ENCODE peak calls at places on chromosomes 7 and 10, in ten cellular contexts. One of them, this sample, is unnamed.

GRCh38 chr7:91230100-91230499 is 34.1 kb upstream of the FZD1 start:
- DNase-seq in cerebellar cortex: no peak
- DNase-seq in amniotic epithelial cell: no peak
- DNase-seq in SK-N-SH: no peak
- DNase-seq in C1 segment of cervical spinal cord: no peak
- DNase-seq in GM04504: no peak
- DNase-seq in stimulated activated CD4-positive, alpha-beta T cell treated with anti-CD3 and anti-CD28 coated beads, Interleukin-2, amount 100 ng/mL, for 4 hours: no peak
- DNase-seq in MCF 10A: no peak
- DNase-seq in DMS 273 treated with DMSO at 0.1 percent for 48 hours: no peak
- DNase-seq in stimulated activated CD8-positive, alpha-beta memory T cell treated with anti-CD3 and anti-CD28 coated beads, Interleukin-4, amount 100 ng/mL, for 4 hours: no peak
- DNase-seq in this sample: no peak

GRCh38 chr10:98058311-98058710 is 27.9 kb upstream of the CRTAC1 start:
- DNase-seq in cerebellar cortex: no peak
- DNase-seq in amniotic epithelial cell: no peak
- DNase-seq in SK-N-SH: no peak
- DNase-seq in C1 segment of cervical spinal cord: no peak
- DNase-seq in GM04504: no peak
- DNase-seq in stimulated activated CD4-positive, alpha-beta T cell treated with anti-CD3 and anti-CD28 coated beads, Interleukin-2, amount 100 ng/mL, for 4 hours: no peak
- DNase-seq in MCF 10A: no peak
- DNase-seq in DMS 273 treated with DMSO at 0.1 percent for 48 hours: no peak
- DNase-seq in stimulated activated CD8-positive, alpha-beta memory T cell treated with anti-CD3 and anti-CD28 coated beads, Interleukin-4, amount 100 ng/mL, for 4 hours: no peak
- DNase-seq in this sample: no peak

GRCh38 chr10:63553031-63553430 is 31.8 kb downstream of the REEP3 start:
- DNase-seq in cerebellar cortex: no peak
- DNase-seq in amniotic epithelial cell: peak
- DNase-seq in SK-N-SH: no peak
- DNase-seq in C1 segment of cervical spinal cord: no peak
- DNase-seq in GM04504: peak
- DNase-seq in stimulated activated CD4-positive, alpha-beta T cell treated with anti-CD3 and anti-CD28 coated beads, Interleukin-2, amount 100 ng/mL, for 4 hours: no peak
- DNase-seq in MCF 10A: peak
- DNase-seq in DMS 273 treated with DMSO at 0.1 percent for 48 hours: no peak
- DNase-seq in stimulated activated CD8-positive, alpha-beta memory T cell treated with anti-CD3 and anti-CD28 coated beads, Interleukin-4, amount 100 ng/mL, for 4 hours: no peak
- DNase-seq in this sample: no peak

GRCh38 chr10:75397571-75397921 is 4.0 kb downstream of the ZNF503 start:
- DNase-seq in cerebellar cortex: no peak
- DNase-seq in amniotic epithelial cell: no peak
- DNase-seq in SK-N-SH: no peak
- DNase-seq in C1 segment of cervical spinal cord: no peak
- DNase-seq in GM04504: no peak
- DNase-seq in stimulated activated CD4-positive, alpha-beta T cell treated with anti-CD3 and anti-CD28 coated beads, Interleukin-2, amount 100 ng/mL, for 4 hours: no peak
- DNase-seq in MCF 10A: no peak
- DNase-seq in DMS 273 treated with DMSO at 0.1 percent for 48 hours: no peak
- DNase-seq in stimulated activated CD8-positive, alpha-beta memory T cell treated with anti-CD3 and anti-CD28 coated beads, Interleukin-4, amount 100 ng/mL, for 4 hours: no peak
- DNase-seq in this sample: no peak

GRCh38 chr10:3801558-3802192 is 16.7 kb upstream of the KLF6 start:
- DNase-seq in cerebellar cortex: no peak
- DNase-seq in amniotic epithelial cell: no peak
- DNase-seq in SK-N-SH: no peak
- DNase-seq in C1 segment of cervical spinal cord: no peak
- DNase-seq in GM04504: no peak
- DNase-seq in stimulated activated CD4-positive, alpha-beta T cell treated with anti-CD3 and anti-CD28 coated beads, Interleukin-2, amount 100 ng/mL, for 4 hours: no peak
- DNase-seq in MCF 10A: no peak
- DNase-seq in DMS 273 treated with DMSO at 0.1 percent for 48 hours: no peak
- DNase-seq in stimulated activated CD8-positive, alpha-beta memory T cell treated with anti-CD3 and anti-CD28 coated beads, Interleukin-4, amount 100 ng/mL, for 4 hours: no peak
- DNase-seq in this sample: no peak

GRCh38 chr10:24446739-24447138 is 237.8 kb downstream of the KIAA1217 start:
- DNase-seq in cerebellar cortex: no peak
- DNase-seq in amniotic epithelial cell: peak
- DNase-seq in SK-N-SH: no peak
- DNase-seq in C1 segment of cervical spinal cord: no peak
- DNase-seq in GM04504: peak
- DNase-seq in stimulated activated CD4-positive, alpha-beta T cell treated with anti-CD3 and anti-CD28 coated beads, Interleukin-2, amount 100 ng/mL, for 4 hours: no peak
- DNase-seq in MCF 10A: peak
- DNase-seq in DMS 273 treated with DMSO at 0.1 percent for 48 hours: no peak
- DNase-seq in stimulated activated CD8-positive, alpha-beta memory T cell treated with anti-CD3 and anti-CD28 coated beads, Interleukin-4, amount 100 ng/mL, for 4 hours: no peak
- DNase-seq in this sample: no peak

GRCh38 chr7:111312966-111313365 is 222.0 kb downstream of the LRRN3 start:
- DNase-seq in cerebellar cortex: peak
- DNase-seq in amniotic epithelial cell: peak
- DNase-seq in SK-N-SH: no peak
- DNase-seq in C1 segment of cervical spinal cord: no peak
- DNase-seq in GM04504: no peak
- DNase-seq in stimulated activated CD4-positive, alpha-beta T cell treated with anti-CD3 and anti-CD28 coated beads, Interleukin-2, amount 100 ng/mL, for 4 hours: no peak
- DNase-seq in MCF 10A: peak
- DNase-seq in DMS 273 treated with DMSO at 0.1 percent for 48 hours: no peak
- DNase-seq in stimulated activated CD8-positive, alpha-beta memory T cell treated with anti-CD3 and anti-CD28 coated beads, Interleukin-4, amount 100 ng/mL, for 4 hours: no peak
- DNase-seq in this sample: no peak

GRCh38 chr7:31311465-31312074 is 29.0 kb downstream of the NEUROD6 start:
- DNase-seq in cerebellar cortex: no peak
- DNase-seq in amniotic epithelial cell: no peak
- DNase-seq in SK-N-SH: no peak
- DNase-seq in C1 segment of cervical spinal cord: no peak
- DNase-seq in GM04504: no peak
- DNase-seq in stimulated activated CD4-positive, alpha-beta T cell treated with anti-CD3 and anti-CD28 coated beads, Interleukin-2, amount 100 ng/mL, for 4 hours: no peak
- DNase-seq in MCF 10A: no peak
- DNase-seq in DMS 273 treated with DMSO at 0.1 percent for 48 hours: no peak
- DNase-seq in stimulated activated CD8-positive, alpha-beta memory T cell treated with anti-CD3 and anti-CD28 coated beads, Interleukin-4, amount 100 ng/mL, for 4 hours: no peak
- DNase-seq in this sample: no peak

GRCh38 chr7:43004076-43004475 is 71.9 kb downstream of the MRPL32 start:
- DNase-seq in cerebellar cortex: no peak
- DNase-seq in amniotic epithelial cell: peak
- DNase-seq in SK-N-SH: no peak
- DNase-seq in C1 segment of cervical spinal cord: no peak
- DNase-seq in GM04504: no peak
- DNase-seq in stimulated activated CD4-positive, alpha-beta T cell treated with anti-CD3 and anti-CD28 coated beads, Interleukin-2, amount 100 ng/mL, for 4 hours: no peak
- DNase-seq in MCF 10A: no peak
- DNase-seq in DMS 273 treated with DMSO at 0.1 percent for 48 hours: no peak
- DNase-seq in stimulated activated CD8-positive, alpha-beta memory T cell treated with anti-CD3 and anti-CD28 coated beads, Interleukin-4, amount 100 ng/mL, for 4 hours: no peak
- DNase-seq in this sample: peak

GRCh38 chr7:46368871-46369270 is 447.8 kb upstream of the IGFBP3 start:
- DNase-seq in cerebellar cortex: no peak
- DNase-seq in amniotic epithelial cell: no peak
- DNase-seq in SK-N-SH: no peak
- DNase-seq in C1 segment of cervical spinal cord: no peak
- DNase-seq in GM04504: no peak
- DNase-seq in stimulated activated CD4-positive, alpha-beta T cell treated with anti-CD3 and anti-CD28 coated beads, Interleukin-2, amount 100 ng/mL, for 4 hours: no peak
- DNase-seq in MCF 10A: no peak
- DNase-seq in DMS 273 treated with DMSO at 0.1 percent for 48 hours: no peak
- DNase-seq in stimulated activated CD8-positive, alpha-beta memory T cell treated with anti-CD3 and anti-CD28 coated beads, Interleukin-4, amount 100 ng/mL, for 4 hours: no peak
- DNase-seq in this sample: no peak

GRCh38 chr7:30269398-30269964 is 14.9 kb upstream of the ZNRF2 start:
- DNase-seq in cerebellar cortex: no peak
- DNase-seq in amniotic epithelial cell: no peak
- DNase-seq in SK-N-SH: no peak
- DNase-seq in C1 segment of cervical spinal cord: no peak
- DNase-seq in GM04504: no peak
- DNase-seq in stimulated activated CD4-positive, alpha-beta T cell treated with anti-CD3 and anti-CD28 coated beads, Interleukin-2, amount 100 ng/mL, for 4 hours: no peak
- DNase-seq in MCF 10A: no peak
- DNase-seq in DMS 273 treated with DMSO at 0.1 percent for 48 hours: no peak
- DNase-seq in stimulated activated CD8-positive, alpha-beta memory T cell treated with anti-CD3 and anti-CD28 coated beads, Interleukin-4, amount 100 ng/mL, for 4 hours: no peak
- DNase-seq in this sample: no peak

GRCh38 chr10:132860527-132860926 is 74.6 kb upstream of the NKX6-2 start:
- DNase-seq in cerebellar cortex: no peak
- DNase-seq in amniotic epithelial cell: no peak
- DNase-seq in SK-N-SH: no peak
- DNase-seq in C1 segment of cervical spinal cord: no peak
- DNase-seq in GM04504: no peak
- DNase-seq in stimulated activated CD4-positive, alpha-beta T cell treated with anti-CD3 and anti-CD28 coated beads, Interleukin-2, amount 100 ng/mL, for 4 hours: no peak
- DNase-seq in MCF 10A: no peak
- DNase-seq in DMS 273 treated with DMSO at 0.1 percent for 48 hours: no peak
- DNase-seq in stimulated activated CD8-positive, alpha-beta memory T cell treated with anti-CD3 and anti-CD28 coated beads, Interleukin-4, amount 100 ng/mL, for 4 hours: no peak
- DNase-seq in this sample: no peak

GRCh38 chr10:79347894-79348639 is 798 bp downstream of the PPIF start:
- DNase-seq in cerebellar cortex: peak
- DNase-seq in amniotic epithelial cell: peak
- DNase-seq in SK-N-SH: peak
- DNase-seq in C1 segment of cervical spinal cord: no peak
- DNase-seq in GM04504: no peak
- DNase-seq in stimulated activated CD4-positive, alpha-beta T cell treated with anti-CD3 and anti-CD28 coated beads, Interleukin-2, amount 100 ng/mL, for 4 hours: peak
- DNase-seq in MCF 10A: peak
- DNase-seq in DMS 273 treated with DMSO at 0.1 percent for 48 hours: no peak
- DNase-seq in stimulated activated CD8-positive, alpha-beta memory T cell treated with anti-CD3 and anti-CD28 coated beads, Interleukin-4, amount 100 ng/mL, for 4 hours: peak
- DNase-seq in this sample: peak

GRCh38 chr10:43202224-43202656 is 64.0 kb downstream of the CSGALNACT2 start:
- DNase-seq in cerebellar cortex: no peak
- DNase-seq in amniotic epithelial cell: peak
- DNase-seq in SK-N-SH: peak
- DNase-seq in C1 segment of cervical spinal cord: no peak
- DNase-seq in GM04504: no peak
- DNase-seq in stimulated activated CD4-positive, alpha-beta T cell treated with anti-CD3 and anti-CD28 coated beads, Interleukin-2, amount 100 ng/mL, for 4 hours: peak
- DNase-seq in MCF 10A: no peak
- DNase-seq in DMS 273 treated with DMSO at 0.1 percent for 48 hours: no peak
- DNase-seq in stimulated activated CD8-positive, alpha-beta memory T cell treated with anti-CD3 and anti-CD28 coated beads, Interleukin-4, amount 100 ng/mL, for 4 hours: no peak
- DNase-seq in this sample: peak

GRCh38 chr10:12984165-12984747 is 17.3 kb downstream of the CCDC3 start:
- DNase-seq in cerebellar cortex: no peak
- DNase-seq in amniotic epithelial cell: peak
- DNase-seq in SK-N-SH: no peak
- DNase-seq in C1 segment of cervical spinal cord: no peak
- DNase-seq in GM04504: no peak
- DNase-seq in stimulated activated CD4-positive, alpha-beta T cell treated with anti-CD3 and anti-CD28 coated beads, Interleukin-2, amount 100 ng/mL, for 4 hours: no peak
- DNase-seq in MCF 10A: no peak
- DNase-seq in DMS 273 treated with DMSO at 0.1 percent for 48 hours: no peak
- DNase-seq in stimulated activated CD8-positive, alpha-beta memory T cell treated with anti-CD3 and anti-CD28 coated beads, Interleukin-4, amount 100 ng/mL, for 4 hours: no peak
- DNase-seq in this sample: no peak

GRCh38 chr7:128171342-128171918 is 69.6 kb upstream of the LEP start:
- DNase-seq in cerebellar cortex: no peak
- DNase-seq in amniotic epithelial cell: no peak
- DNase-seq in SK-N-SH: no peak
- DNase-seq in C1 segment of cervical spinal cord: no peak
- DNase-seq in GM04504: no peak
- DNase-seq in stimulated activated CD4-positive, alpha-beta T cell treated with anti-CD3 and anti-CD28 coated beads, Interleukin-2, amount 100 ng/mL, for 4 hours: no peak
- DNase-seq in MCF 10A: no peak
- DNase-seq in DMS 273 treated with DMSO at 0.1 percent for 48 hours: no peak
- DNase-seq in stimulated activated CD8-positive, alpha-beta memory T cell treated with anti-CD3 and anti-CD28 coated beads, Interleukin-4, amount 100 ng/mL, for 4 hours: no peak
- DNase-seq in this sample: no peak

GRCh38 chr10:130913844-130914243 is 397.7 kb downstream of the TCERG1L start:
- DNase-seq in cerebellar cortex: no peak
- DNase-seq in amniotic epithelial cell: no peak
- DNase-seq in SK-N-SH: no peak
- DNase-seq in C1 segment of cervical spinal cord: no peak
- DNase-seq in GM04504: no peak
- DNase-seq in stimulated activated CD4-positive, alpha-beta T cell treated with anti-CD3 and anti-CD28 coated beads, Interleukin-2, amount 100 ng/mL, for 4 hours: no peak
- DNase-seq in MCF 10A: no peak
- DNase-seq in DMS 273 treated with DMSO at 0.1 percent for 48 hours: no peak
- DNase-seq in stimulated activated CD8-positive, alpha-beta memory T cell treated with anti-CD3 and anti-CD28 coated beads, Interleukin-4, amount 100 ng/mL, for 4 hours: no peak
- DNase-seq in this sample: no peak

GRCh38 chr10:4384254-4384653 is 441.8 kb upstream of the AKR1E2 start:
- DNase-seq in cerebellar cortex: no peak
- DNase-seq in amniotic epithelial cell: no peak
- DNase-seq in SK-N-SH: no peak
- DNase-seq in C1 segment of cervical spinal cord: no peak
- DNase-seq in GM04504: no peak
- DNase-seq in stimulated activated CD4-positive, alpha-beta T cell treated with anti-CD3 and anti-CD28 coated beads, Interleukin-2, amount 100 ng/mL, for 4 hours: no peak
- DNase-seq in MCF 10A: no peak
- DNase-seq in DMS 273 treated with DMSO at 0.1 percent for 48 hours: no peak
- DNase-seq in stimulated activated CD8-positive, alpha-beta memory T cell treated with anti-CD3 and anti-CD28 coated beads, Interleukin-4, amount 100 ng/mL, for 4 hours: no peak
- DNase-seq in this sample: no peak

GRCh38 chr7:106568680-106569499 is 92.1 kb downstream of the CCDC71L start:
- DNase-seq in cerebellar cortex: no peak
- DNase-seq in amniotic epithelial cell: peak
- DNase-seq in SK-N-SH: peak
- DNase-seq in C1 segment of cervical spinal cord: no peak
- DNase-seq in GM04504: peak
- DNase-seq in stimulated activated CD4-positive, alpha-beta T cell treated with anti-CD3 and anti-CD28 coated beads, Interleukin-2, amount 100 ng/mL, for 4 hours: no peak
- DNase-seq in MCF 10A: peak
- DNase-seq in DMS 273 treated with DMSO at 0.1 percent for 48 hours: peak
- DNase-seq in stimulated activated CD8-positive, alpha-beta memory T cell treated with anti-CD3 and anti-CD28 coated beads, Interleukin-4, amount 100 ng/mL, for 4 hours: no peak
- DNase-seq in this sample: no peak

GRCh38 chr10:37226524-37226923 is 101.1 kb downstream of the ANKRD30A start:
- DNase-seq in cerebellar cortex: no peak
- DNase-seq in amniotic epithelial cell: no peak
- DNase-seq in SK-N-SH: no peak
- DNase-seq in C1 segment of cervical spinal cord: no peak
- DNase-seq in GM04504: no peak
- DNase-seq in stimulated activated CD4-positive, alpha-beta T cell treated with anti-CD3 and anti-CD28 coated beads, Interleukin-2, amount 100 ng/mL, for 4 hours: no peak
- DNase-seq in MCF 10A: no peak
- DNase-seq in DMS 273 treated with DMSO at 0.1 percent for 48 hours: no peak
- DNase-seq in stimulated activated CD8-positive, alpha-beta memory T cell treated with anti-CD3 and anti-CD28 coated beads, Interleukin-4, amount 100 ng/mL, for 4 hours: no peak
- DNase-seq in this sample: no peak

GRCh38 chr10:18699849-18700554 is 40.8 kb downstream of the ARL5B start:
- DNase-seq in cerebellar cortex: no peak
- DNase-seq in amniotic epithelial cell: peak
- DNase-seq in SK-N-SH: no peak
- DNase-seq in C1 segment of cervical spinal cord: no peak
- DNase-seq in GM04504: no peak
- DNase-seq in stimulated activated CD4-positive, alpha-beta T cell treated with anti-CD3 and anti-CD28 coated beads, Interleukin-2, amount 100 ng/mL, for 4 hours: no peak
- DNase-seq in MCF 10A: no peak
- DNase-seq in DMS 273 treated with DMSO at 0.1 percent for 48 hours: no peak
- DNase-seq in stimulated activated CD8-positive, alpha-beta memory T cell treated with anti-CD3 and anti-CD28 coated beads, Interleukin-4, amount 100 ng/mL, for 4 hours: no peak
- DNase-seq in this sample: no peak

This sample was measured in GM06990.